ENCODE peak calls at places on chromosome 21, in six cellular contexts. One of them, this sample, is unnamed. For H3K9me3, the result is how much of the 10 kb centered on the place peaks cover.

GRCh38 chr21:20720623-20721022 is 277.6 kb upstream of the NCAM2 start:
- DNase-seq in HCT116: no peak
- DNase-seq in stomach: no peak
- DNase-seq in suprapubic skin: no peak
- DNase-seq in GM12878: no peak
- DNase-seq in HepG2: no peak
- DNase-seq in this sample: no peak

GRCh38 chr21:29860346-29860745 is 79.5 kb downstream of the GRIK1 start:
- DNase-seq in HCT116: no peak
- DNase-seq in HepG2: no peak
- DNase-seq in suprapubic skin: no peak
- DNase-seq in stomach: no peak
- DNase-seq in GM12878: no peak
- DNase-seq in this sample: no peak

GRCh38 chr21:26366781-26367180 is 196.2 kb upstream of the APP start:
- DNase-seq in HCT116: no peak
- DNase-seq in HepG2: no peak
- DNase-seq in suprapubic skin: no peak
- DNase-seq in GM12878: no peak
- DNase-seq in stomach: no peak
- DNase-seq in this sample: no peak

GRCh38 chr21:40660461-40660860 is 186.5 kb downstream of the DSCAM start:
- DNase-seq in GM12878: no peak
- DNase-seq in HCT116: no peak
- DNase-seq in suprapubic skin: no peak
- DNase-seq in HepG2: no peak
- DNase-seq in stomach: no peak
- DNase-seq in this sample: no peak

GRCh38 chr21:16029065-16029464 is 299.3 kb downstream of the USP25 start:
- DNase-seq in HCT116: no peak
- DNase-seq in suprapubic skin: no peak
- DNase-seq in HepG2: no peak
- DNase-seq in stomach: no peak
- DNase-seq in GM12878: no peak
- DNase-seq in this sample: no peak

GRCh38 chr21:43785134-43785533 is 4.2 kb upstream of the RRP1 start:
- DNase-seq in HepG2: no peak
- DNase-seq in suprapubic skin: no peak
- DNase-seq in GM12878: no peak
- DNase-seq in HCT116: no peak
- DNase-seq in stomach: no peak
- DNase-seq in this sample: no peak

GRCh38 chr21:42424848-42425602 is 21.3 kb downstream of the UBASH3A start:
- DNase-seq in HCT116: no peak
- DNase-seq in HepG2: no peak
- DNase-seq in stomach: no peak
- DNase-seq in GM12878: no peak
- DNase-seq in suprapubic skin: no peak
- DNase-seq in this sample: no peak

GRCh38 chr21:29650561-29651022 is 289.2 kb downstream of the GRIK1 start:
- DNase-seq in GM12878: no peak
- DNase-seq in HepG2: no peak
- DNase-seq in HCT116: no peak
- DNase-seq in stomach: no peak
- DNase-seq in suprapubic skin: no peak
- DNase-seq in this sample: no peak

GRCh38 chr21:40851749-40852148 is 4.8 kb upstream of the DSCAM start:
- DNase-seq in stomach: no peak
- DNase-seq in suprapubic skin: no peak
- DNase-seq in HepG2: no peak
- DNase-seq in GM12878: no peak
- DNase-seq in HCT116: no peak
- DNase-seq in this sample: peak

GRCh38 chr21:44395260-44395659 is 41.8 kb downstream of the TRPM2 start:
- DNase-seq in HepG2: no peak
- DNase-seq in GM12878: no peak
- DNase-seq in stomach: no peak
- DNase-seq in suprapubic skin: no peak
- DNase-seq in HCT116: no peak
- DNase-seq in this sample: no peak

GRCh38 chr21:28916150-28916893 is 76.4 kb downstream of the LTN1 start:
- DNase-seq in HepG2: no peak
- DNase-seq in stomach: no peak
- DNase-seq in suprapubic skin: no peak
- DNase-seq in GM12878: no peak
- DNase-seq in HCT116: no peak
- DNase-seq in this sample: no peak

GRCh38 chr21:40516336-40516735 is 330.6 kb downstream of the DSCAM start:
- DNase-seq in HepG2: no peak
- DNase-seq in GM12878: no peak
- DNase-seq in suprapubic skin: peak
- DNase-seq in HCT116: no peak
- DNase-seq in stomach: no peak
- DNase-seq in this sample: no peak

GRCh38 chr21:42835611-42836401 is 43.5 kb downstream of the WDR4 start:
- DNase-seq in HCT116: no peak
- DNase-seq in HepG2: no peak
- DNase-seq in stomach: peak
- DNase-seq in GM12878: no peak
- DNase-seq in suprapubic skin: peak
- DNase-seq in this sample: peak

GRCh38 chr21:39666026-39666425 is 53.3 kb downstream of the B3GALT5 start:
- DNase-seq in HepG2: no peak
- DNase-seq in stomach: no peak
- DNase-seq in suprapubic skin: no peak
- DNase-seq in HCT116: no peak
- DNase-seq in GM12878: no peak
- DNase-seq in this sample: no peak

GRCh38 chr21:43190544-43191340 is 21.9 kb downstream of the CRYAA start:
- DNase-seq in HepG2: no peak
- DNase-seq in stomach: no peak
- DNase-seq in GM12878: no peak
- DNase-seq in suprapubic skin: peak
- DNase-seq in HCT116: no peak
- DNase-seq in this sample: no peak

GRCh38 chr21:15247613-15248012 is 182.8 kb upstream of the NRIP1 start:
- DNase-seq in suprapubic skin: no peak
- DNase-seq in stomach: no peak
- DNase-seq in GM12878: no peak
- DNase-seq in HepG2: no peak
- DNase-seq in HCT116: no peak
- DNase-seq in this sample: no peak

GRCh38 chr21:42563261-42564045 is 49.8 kb downstream of the SLC37A1 start:
- DNase-seq in GM12878: no peak
- DNase-seq in suprapubic skin: peak
- DNase-seq in HCT116: no peak
- DNase-seq in stomach: peak
- DNase-seq in HepG2: no peak
- DNase-seq in this sample: no peak

GRCh38 chr21:39633770-39634181 is 21.0 kb downstream of the B3GALT5 start:
- DNase-seq in HCT116: peak
- DNase-seq in stomach: no peak
- DNase-seq in suprapubic skin: no peak
- DNase-seq in HepG2: no peak
- DNase-seq in GM12878: no peak
- DNase-seq in this sample: peak

GRCh38 chr21:39656209-39656608 is 43.5 kb downstream of the B3GALT5 start:
- DNase-seq in GM12878: no peak
- DNase-seq in suprapubic skin: no peak
- DNase-seq in HCT116: no peak
- DNase-seq in stomach: no peak
- DNase-seq in HepG2: no peak
- DNase-seq in this sample: no peak

GRCh38 chr21:44292812-44293195 is 7.0 kb upstream of the PFKL start:
- DNase-seq in GM12878: no peak
- DNase-seq in stomach: no peak
- DNase-seq in HCT116: no peak
- DNase-seq in HepG2: no peak
- DNase-seq in suprapubic skin: no peak
- DNase-seq in this sample: no peak

GRCh38 chr21:29056005-29056404 is 17.4 kb downstream of the CCT8 start:
- DNase-seq in GM12878: no peak
- DNase-seq in HCT116: no peak
- DNase-seq in stomach: no peak
- DNase-seq in suprapubic skin: no peak
- DNase-seq in HepG2: no peak
- DNase-seq in this sample: no peak

GRCh38 chr21:36235058-36235582 is 78.5 kb downstream of the DOP1B start:
- DNase-seq in stomach: peak
- DNase-seq in HepG2: peak
- DNase-seq in HCT116: no peak
- DNase-seq in suprapubic skin: no peak
- DNase-seq in GM12878: no peak
- DNase-seq in this sample: no peak

DNA sequence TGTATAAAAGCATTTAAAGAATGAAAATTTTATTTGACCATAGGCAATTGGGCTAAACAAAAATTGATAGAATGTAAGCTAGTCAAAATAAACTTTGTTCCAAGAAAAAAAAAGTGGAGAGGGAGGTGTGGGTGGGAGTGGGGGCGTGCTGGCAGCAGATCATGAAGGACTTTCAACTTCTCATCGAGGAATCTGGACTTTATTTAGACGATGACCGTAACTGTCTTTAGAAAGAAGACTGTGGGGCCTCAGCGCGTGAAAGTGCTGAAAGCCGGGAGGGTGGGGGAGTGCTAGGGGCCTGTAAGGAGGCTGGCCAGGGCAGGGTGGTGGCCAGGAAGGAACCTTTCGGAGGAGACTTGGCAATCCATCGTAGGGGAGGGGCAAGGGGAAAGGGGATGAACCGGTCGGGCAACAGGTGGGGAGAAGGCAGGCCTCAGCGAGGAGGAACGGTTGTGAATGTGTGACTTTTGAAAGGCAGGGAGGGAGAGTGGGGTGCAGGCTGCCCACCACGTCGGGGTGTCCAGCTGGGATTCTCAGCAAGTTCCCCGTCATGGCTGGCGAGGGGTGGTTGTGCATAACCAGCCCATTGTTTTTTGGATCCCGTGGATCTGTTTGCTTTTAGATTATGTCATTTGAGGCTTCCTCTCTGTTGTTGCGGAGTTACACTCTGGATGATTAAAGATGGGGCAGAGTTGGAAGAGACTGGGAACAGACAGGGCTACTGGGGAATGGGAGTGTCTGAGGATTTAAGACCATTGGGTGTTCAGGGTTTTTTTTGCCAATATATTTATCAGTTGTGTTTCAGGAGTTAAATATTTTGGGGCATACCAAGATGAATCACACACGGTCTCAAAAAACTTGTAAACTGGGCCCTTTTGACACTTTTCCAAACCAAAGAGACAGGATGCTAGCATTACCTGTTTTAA is 35.5 kb downstream of the HUNK start:
- DNase-seq in suprapubic skin: no peak
- DNase-seq in stomach: no peak
- DNase-seq in HCT116: no peak
- DNase-seq in HepG2: peak
- DNase-seq in GM12878: no peak
- DNase-seq in this sample: no peak
- TF ChIP-seq POLR2AphosphoS5 in suprapubic skin: no peak
- TF ChIP-seq POLR2AphosphoS5 in stomach: no peak
- TF ChIP-seq POLR2AphosphoS5 in HCT116: no peak
- TF ChIP-seq POLR2AphosphoS5 in HepG2: no peak
- TF ChIP-seq POLR2AphosphoS5 in GM12878: no peak
- TF ChIP-seq POLR2AphosphoS5 in this sample: no peak

GRCh38 chr21:34132202-34132601 is 58.8 kb downstream of the MRPS6 start:
- DNase-seq in suprapubic skin: no peak
- DNase-seq in HepG2: no peak
- DNase-seq in GM12878: no peak
- DNase-seq in HCT116: no peak
- DNase-seq in stomach: no peak
- DNase-seq in this sample: peak

GRCh38 chr21:34131586-34131985 is 58.2 kb downstream of the MRPS6 start:
- DNase-seq in suprapubic skin: no peak
- DNase-seq in stomach: no peak
- DNase-seq in HepG2: no peak
- DNase-seq in HCT116: no peak
- DNase-seq in GM12878: no peak
- DNase-seq in this sample: peak

GRCh38 chr21:34133802-34134201 is 60.4 kb downstream of the MRPS6 start:
- DNase-seq in HCT116: no peak
- DNase-seq in suprapubic skin: no peak
- DNase-seq in stomach: no peak
- DNase-seq in GM12878: no peak
- DNase-seq in HepG2: no peak
- DNase-seq in this sample: no peak

GRCh38 chr21:34133392-34133791 is 60.0 kb downstream of the MRPS6 start:
- DNase-seq in stomach: no peak
- DNase-seq in GM12878: no peak
- DNase-seq in HepG2: no peak
- DNase-seq in suprapubic skin: no peak
- DNase-seq in HCT116: no peak
- DNase-seq in this sample: peak

DNA sequence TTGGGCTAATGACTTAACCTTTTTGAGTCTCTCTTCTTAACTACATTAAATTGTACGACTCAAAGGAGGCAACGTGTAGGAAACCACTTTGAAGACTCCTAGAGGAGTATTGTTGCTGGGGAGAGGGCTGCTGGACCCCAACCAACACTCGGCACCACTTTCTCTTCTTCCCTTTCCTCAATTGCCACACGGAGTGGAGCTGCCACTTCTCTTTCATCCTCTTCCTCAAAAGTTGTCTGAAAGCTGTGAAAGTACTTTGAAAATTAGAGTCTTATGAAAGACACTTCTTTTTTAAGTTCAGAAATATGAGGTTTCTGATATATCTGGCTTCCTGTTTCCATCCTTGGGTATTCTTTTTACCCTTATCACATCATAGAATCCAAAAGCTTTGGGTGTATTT is 59.5 kb downstream of the MRPS6 start:
- DNase-seq in suprapubic skin: no peak
- DNase-seq in stomach: no peak
- DNase-seq in HCT116: no peak
- DNase-seq in GM12878: no peak
- DNase-seq in HepG2: no peak
- DNase-seq in this sample: peak
- H3K27ac ChIP-seq in suprapubic skin: no peak
- H3K27ac ChIP-seq in stomach: peak
- H3K27ac ChIP-seq in HCT116: no peak
- H3K27ac ChIP-seq in GM12878: no peak
- H3K27ac ChIP-seq in HepG2: no peak
- H3K27ac ChIP-seq in this sample: peak

DNA sequence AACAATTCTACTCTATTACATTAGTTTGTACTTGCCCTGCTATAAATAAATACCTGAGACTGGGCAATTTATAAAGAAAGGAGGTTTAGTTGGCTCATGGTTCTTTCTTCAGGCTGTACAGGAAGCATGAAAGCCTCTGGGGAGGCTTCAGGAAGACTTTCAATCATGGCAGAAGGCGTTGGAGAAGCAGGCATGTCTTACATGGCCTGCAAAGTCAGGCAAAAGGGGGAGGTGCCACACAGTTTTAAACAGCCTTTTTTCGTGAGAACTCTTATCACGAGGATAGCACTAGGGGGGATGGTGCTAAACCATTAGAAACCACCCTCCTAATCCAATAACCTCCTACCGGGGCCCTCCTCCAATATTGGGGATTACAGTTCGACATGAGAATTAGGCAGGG is 102.9 kb downstream of the DYRK1A start:
- DNase-seq in GM12878: no peak
- DNase-seq in stomach: no peak
- DNase-seq in suprapubic skin: no peak
- DNase-seq in HCT116: no peak
- DNase-seq in HepG2: no peak
- DNase-seq in this sample: no peak
- H3K9me3 ChIP-seq in GM12878: under half
- H3K9me3 ChIP-seq in stomach: under half
- H3K9me3 ChIP-seq in suprapubic skin: under half
- H3K9me3 ChIP-seq in HCT116: under half
- H3K9me3 ChIP-seq in HepG2: under half
- H3K9me3 ChIP-seq in this sample: under half

GRCh38 chr21:45485686-45486442 is 56.4 kb downstream of the SLC19A1 start:
- DNase-seq in GM12878: no peak
- DNase-seq in HCT116: no peak
- DNase-seq in suprapubic skin: no peak
- DNase-seq in stomach: no peak
- DNase-seq in HepG2: no peak
- DNase-seq in this sample: no peak
- TF ChIP-seq POLR2AphosphoS5 in GM12878: no peak
- TF ChIP-seq POLR2AphosphoS5 in HCT116: no peak
- TF ChIP-seq POLR2AphosphoS5 in suprapubic skin: no peak
- TF ChIP-seq POLR2AphosphoS5 in stomach: no peak
- TF ChIP-seq POLR2AphosphoS5 in HepG2: peak
- TF ChIP-seq POLR2AphosphoS5 in this sample: no peak

This sample was measured in esophagus muscularis mucosa.